ENCODE peak calls at places on chromosomes 16 and 17, in five cellular contexts. C, L, V, S and O are unnamed samples.

GRCh38 chr17:17567114-17567513 is 24.4 kb downstream of the PEMT start:
- DNase-seq in L (no peak), S (no peak), V (no peak), C (no peak), O (no peak)

GRCh38 chr16:77905356-77905920 is 116.9 kb upstream of the CLEC3A start:
- DNase-seq in V (no peak), C (no peak), L (no peak), S (no peak), O (peak)

GRCh38 chr16:7866144-7866543 is 533.5 kb downstream of the RBFOX1 start:
- DNase-seq in V (peak), C (no peak), L (no peak), S (no peak), O (no peak)

GRCh38 chr16:84867696-84868095 is 47.9 kb downstream of the CRISPLD2 start:
- DNase-seq in C (no peak), V (no peak), S (no peak), L (no peak), O (no peak)

GRCh38 chr17:39626671-39627169 is at the start of gene PPP1R1B:
- DNase-seq in V (peak), C (no peak), L (no peak), S (no peak), O (no peak)

GRCh38 chr17:43468746-43469544 is 14.8 kb upstream of the DHX8 start:
- DNase-seq in S (no peak), V (no peak), L (no peak), C (peak), O (peak)

GRCh38 chr16:87391324-87391949 is 699 bp upstream of the MAP1LC3B start:
- DNase-seq in C (no peak), V (peak), S (peak), L (peak), O (no peak)

GRCh38 chr17:61106354-61106753 is 293.3 kb upstream of the TBX2 start:
- DNase-seq in L (no peak), S (no peak), V (no peak), C (no peak), O (no peak)

GRCh38 chr17:51362818-51363598 is 102.7 kb downstream of the UTP18 start:
- DNase-seq in V (peak), C (peak), L (no peak), S (no peak), O (no peak)

GRCh38 chr16:58086381-58087208 is 42.6 kb downstream of the CFAP20 start:
- DNase-seq in C (no peak), S (no peak), V (no peak), L (peak), O (no peak)

GRCh38 chr17:31724026-31724425 is 135.0 kb downstream of the COPRS start:
- DNase-seq in V (no peak), C (peak), L (no peak), S (no peak), O (no peak)

GRCh38 chr17:80101946-80102706 is 745 bp downstream of the GAA start:
- DNase-seq in L (peak), C (peak), V (peak), S (peak), O (no peak)

GRCh38 chr17:16935786-16936185 is 36.1 kb downstream of the TNFRSF13B start:
- DNase-seq in L (no peak), C (no peak), V (no peak), S (no peak), O (no peak)

GRCh38 chr16:85174871-85175723 is 62.8 kb upstream of the CIBAR2 start:
- DNase-seq in S (no peak), L (peak), V (no peak), C (peak), O (no peak)

GRCh38 chr16:7319514-7319913 is 13.1 kb upstream of the RBFOX1 start:
- DNase-seq in S (no peak), C (no peak), V (no peak), L (no peak), O (no peak)

GRCh38 chr16:5024632-5025031 is 9.1 kb downstream of the NAGPA start:
- DNase-seq in V (peak), C (no peak), S (no peak), L (no peak), O (peak)

GRCh38 chr16:28163699-28164584 is 47.8 kb downstream of the XPO6 start:
- DNase-seq in L (no peak), C (peak), S (peak), V (no peak), O (no peak)

GRCh38 chr16:81523387-81524115 is 78.9 kb downstream of the CMIP start:
- DNase-seq in L (peak), S (no peak), V (no peak), C (peak), O (peak)

GRCh38 chr16:67305216-67306071 is 21.1 kb downstream of the KCTD19 start:
- DNase-seq in L (no peak), C (no peak), V (no peak), S (no peak), O (no peak)

GRCh38 chr16:4501071-4501478 is 24.9 kb downstream of the HMOX2 start:
- DNase-seq in C (peak), V (no peak), S (no peak), L (no peak), O (no peak)

GRCh38 chr16:53131363-53132071 is 76.7 kb downstream of the CHD9 start:
- DNase-seq in S (peak), C (peak), L (peak), V (peak), O (no peak)

GRCh38 chr17:81345211-81346089 is 49.8 kb upstream of the BAHCC1 start:
- DNase-seq in L (peak), S (peak), V (peak), C (peak), O (peak)

GRCh38 chr17:20154601-20155000 is 145.4 kb downstream of the SPECC1 start:
- DNase-seq in S (no peak), V (no peak), C (no peak), L (no peak), O (no peak)

GRCh38 chr17:60354223-60354622 is 37.7 kb downstream of the USP32 start:
- DNase-seq in S (no peak), V (no peak), L (no peak), C (peak), O (no peak)

GRCh38 chr17:58277726-58278595 is 2.8 kb downstream of the MPO start:
- DNase-seq in S (peak), V (no peak), C (no peak), L (peak), O (no peak)

GRCh38 chr16:82801361-82801760 is 174.6 kb downstream of the CDH13 start:
- DNase-seq in S (no peak), V (no peak), C (no peak), L (no peak), O (no peak)

GRCh38 chr17:35080536-35080935 is 17.0 kb upstream of the RFFL start:
- DNase-seq in S (peak), L (no peak), V (no peak), C (no peak), O (no peak)

GRCh38 chr16:11329891-11330290 is 15.4 kb upstream of the RMI2 start:
- DNase-seq in V (no peak), C (peak), L (no peak), S (no peak), O (no peak)

GRCh38 chr17:32240745-32241144 is 24.9 kb upstream of the RHBDL3 start:
- DNase-seq in L (peak), C (peak), S (no peak), V (peak), O (no peak)

GRCh38 chr16:28067604-28068382 is 4.3 kb upstream of the GSG1L start:
- DNase-seq in V (no peak), C (peak), L (peak), S (no peak), O (no peak)

GRCh38 chr17:18993876-18994275 is 10.7 kb downstream of the FAM83G start:
- DNase-seq in L (no peak), C (peak), V (no peak), S (no peak), O (no peak)

GRCh38 chr17:62727916-62728672 is 80.0 kb downstream of the MARCHF10 start:
- DNase-seq in C (no peak), S (no peak), L (no peak), V (peak), O (no peak)

GRCh38 chr17:28018439-28019070 is 23.9 kb upstream of the NLK start:
- DNase-seq in S (no peak), L (no peak), V (no peak), C (peak), O (no peak)

GRCh38 chr16:12097523-12098428 is 121.2 kb downstream of the SNX29 start:
- DNase-seq in L (peak), C (peak), V (no peak), S (no peak), O (peak)

GRCh38 chr16:59899940-59900339 is 1165.8 kb upstream of the GOT2 start:
- DNase-seq in S (peak), C (no peak), L (no peak), V (no peak), O (no peak)

GRCh38 chr17:13353590-13353989 is 248.1 kb downstream of the HS3ST3A1 start:
- DNase-seq in C (peak), L (no peak), S (no peak), V (no peak), O (no peak)

GRCh38 chr17:14197582-14197981 is 39.1 kb downstream of the CDRT15 start:
- DNase-seq in V (no peak), L (no peak), C (no peak), S (no peak), O (no peak)

GRCh38 chr17:39123627-39124026 is 27.8 kb downstream of the PLXDC1 start:
- DNase-seq in L (no peak), C (no peak), S (no peak), V (no peak), O (peak)

GRCh38 chr17:73907601-73907910 is 263.3 kb upstream of the SDK2 start:
- DNase-seq in S (no peak), C (no peak), V (no peak), L (no peak), O (no peak)

GRCh38 chr17:72383053-72383847 is 262.4 kb downstream of the SOX9 start:
- DNase-seq in V (peak), L (peak), S (no peak), C (peak), O (no peak)

GRCh38 chr17:72381597-72382397 is 261.0 kb downstream of the SOX9 start:
- DNase-seq in L (no peak), S (no peak), C (peak), V (peak), O (no peak)

GRCh38 chr17:72380737-72381136 is 259.9 kb downstream of the SOX9 start:
- DNase-seq in V (no peak), L (no peak), S (no peak), C (no peak), O (no peak)

GRCh38 chr17:72378414-72379395 is 257.9 kb downstream of the SOX9 start:
- DNase-seq in V (no peak), C (no peak), S (no peak), L (no peak), O (no peak)

DNA sequence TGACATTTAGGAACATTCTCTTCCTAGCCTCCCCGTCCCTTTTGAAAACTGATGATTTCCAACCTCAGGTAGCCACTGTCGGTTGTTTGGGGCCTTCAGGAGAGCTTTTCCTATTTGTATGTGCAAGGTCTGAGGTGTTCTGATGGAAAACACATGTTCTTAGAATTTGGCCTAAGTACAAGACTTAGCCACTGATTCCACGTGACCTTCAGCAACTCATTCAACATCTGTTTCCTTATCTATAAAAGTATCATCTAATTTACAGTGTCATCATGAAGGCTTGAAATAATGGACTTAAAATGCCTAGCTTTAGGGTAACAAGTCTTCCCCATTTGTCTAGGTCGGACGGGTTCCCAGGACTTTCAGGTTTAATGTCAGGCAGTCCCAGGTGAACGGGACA is 259.3 kb downstream of the SOX9 start:
- DNase-seq in L (no peak), V (no peak), S (no peak), C (no peak), O (no peak)
- H3K27ac ChIP-seq in L (no peak), V (no peak), S (no peak), C (no peak), O (no peak)

DNA sequence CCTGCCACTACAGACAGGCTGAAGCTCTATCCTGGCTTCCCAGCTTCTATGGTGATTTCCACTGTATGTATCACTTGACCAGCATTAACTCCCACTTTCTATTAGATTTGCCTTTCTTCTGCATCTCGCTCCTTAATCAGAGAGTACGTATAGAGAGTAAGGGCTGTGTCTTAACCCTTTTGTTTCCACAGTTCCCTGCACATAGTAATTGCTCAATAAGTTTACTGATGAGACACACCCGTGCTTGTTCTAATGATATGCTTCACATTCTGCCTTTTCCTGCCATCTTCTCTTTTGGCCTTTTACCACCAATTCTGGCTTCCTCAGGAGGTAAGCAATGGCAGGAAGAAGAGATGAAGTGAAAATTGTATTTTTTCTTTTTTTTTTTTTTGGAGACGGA is 20.6 kb upstream of the USP36 start:
- DNase-seq in C (no peak), S (no peak), L (no peak), V (no peak), O (no peak)
- H3K27ac ChIP-seq in C (no peak), S (no peak), L (no peak), V (no peak), O (peak)

GRCh38 chr16:48082516-48082915 is 73.3 kb downstream of the ABCC12 start:
- DNase-seq in L (no peak), C (peak), V (no peak), S (no peak), O (no peak)
- H3K27ac ChIP-seq in L (no peak), C (no peak), V (no peak), S (no peak), O (no peak)

GRCh38 chr17:21213005-21213404 is 956 bp downstream of the TMEM11 start:
- DNase-seq in S (no peak), V (no peak), C (no peak), L (no peak), O (no peak)

GRCh38 chr17:21210411-21211076 is 3.4 kb downstream of the TMEM11 start:
- DNase-seq in C (no peak), L (no peak), S (peak), V (no peak), O (no peak)

GRCh38 chr17:21208352-21208751 is 5.6 kb downstream of the TMEM11 start:
- DNase-seq in C (no peak), V (no peak), L (no peak), S (no peak), O (no peak)

GRCh38 chr17:21211825-21212479 is 2.0 kb downstream of the TMEM11 start:
- DNase-seq in S (no peak), L (no peak), C (no peak), V (no peak), O (no peak)

GRCh38 chr17:21209511-21210175 is 4.3 kb downstream of the TMEM11 start:
- DNase-seq in S (no peak), V (no peak), C (no peak), L (peak), O (no peak)
- H3K27ac ChIP-seq in S (peak), V (no peak), C (no peak), L (peak), O (no peak)

DNA sequence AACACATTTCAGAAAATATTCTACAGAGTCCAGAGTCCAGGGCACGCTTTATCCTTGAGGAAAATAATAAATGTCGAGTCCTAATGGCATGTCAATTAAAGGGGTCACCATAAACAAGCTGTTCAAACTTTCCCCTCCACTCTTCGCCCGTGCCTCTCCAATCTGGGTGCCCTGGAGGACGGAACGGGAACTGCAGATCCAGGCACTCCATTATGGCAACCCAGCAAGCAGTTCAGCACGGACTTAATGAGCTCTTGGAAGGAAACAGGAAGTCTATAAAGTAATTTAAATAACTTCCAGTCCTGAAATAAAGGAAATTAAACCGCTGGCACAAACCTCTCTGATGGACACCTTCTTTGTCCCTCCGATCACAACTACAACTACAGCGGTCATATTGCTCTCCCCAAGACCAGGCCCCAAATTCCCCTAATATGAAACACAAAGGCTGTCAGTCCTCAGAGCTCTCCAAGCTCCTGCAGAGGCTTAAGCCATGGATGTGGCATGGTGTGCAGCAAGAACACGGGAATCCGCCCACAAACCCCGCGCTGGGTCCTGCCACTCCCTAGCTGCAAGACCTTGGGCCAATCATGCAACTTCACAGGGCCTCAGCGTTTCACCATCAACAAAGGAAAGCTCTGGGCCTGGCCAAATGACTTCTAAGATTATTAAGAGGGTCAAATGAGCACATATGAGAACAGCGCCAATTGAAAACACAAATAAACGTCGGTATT is 52.6 kb downstream of the ZFHX3 start:
- DNase-seq in V (peak), L (no peak), C (no peak), S (peak), O (no peak)
- H3K27ac ChIP-seq in V (no peak), L (no peak), C (no peak), S (no peak), O (no peak)

GRCh38 chr16:878071-878784 is 77.7 kb upstream of the GNG13 start:
- DNase-seq in V (peak), L (peak), S (no peak), C (no peak), O (no peak)

GRCh38 chr16:879986-880385 is 79.5 kb upstream of the GNG13 start:
- DNase-seq in L (peak), V (no peak), C (no peak), S (no peak), O (no peak)

GRCh38 chr16:877242-878065 is 76.9 kb upstream of the GNG13 start:
- DNase-seq in S (peak), C (no peak), L (peak), V (no peak), O (no peak)

GRCh38 chr16:879461-879861 is 78.9 kb upstream of the GNG13 start:
- DNase-seq in L (peak), S (no peak), C (no peak), V (no peak), O (no peak)

DNA sequence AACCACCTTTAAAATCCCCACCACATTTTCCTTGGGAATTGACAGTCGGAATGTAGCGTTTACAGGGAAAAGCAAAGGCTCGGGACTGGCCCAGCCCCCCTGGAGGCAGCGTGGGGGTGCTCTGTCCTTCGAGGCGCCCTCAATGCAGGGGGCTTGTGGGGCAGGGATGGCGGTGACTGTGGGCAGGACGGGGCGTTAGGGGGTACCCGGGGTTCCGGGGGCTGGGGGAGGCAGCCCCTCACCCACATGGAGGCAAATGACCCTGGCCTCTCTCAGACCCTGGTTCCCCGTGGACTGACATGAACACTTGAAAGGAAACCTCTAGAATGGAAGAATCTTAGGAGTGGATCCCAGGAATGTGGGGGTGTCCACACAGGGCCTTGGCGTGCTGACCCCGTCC is 78.4 kb upstream of the GNG13 start:
- DNase-seq in C (no peak), L (peak), S (no peak), V (no peak), O (no peak)
- H3K27ac ChIP-seq in C (no peak), L (no peak), S (no peak), V (no peak), O (no peak)

DNA sequence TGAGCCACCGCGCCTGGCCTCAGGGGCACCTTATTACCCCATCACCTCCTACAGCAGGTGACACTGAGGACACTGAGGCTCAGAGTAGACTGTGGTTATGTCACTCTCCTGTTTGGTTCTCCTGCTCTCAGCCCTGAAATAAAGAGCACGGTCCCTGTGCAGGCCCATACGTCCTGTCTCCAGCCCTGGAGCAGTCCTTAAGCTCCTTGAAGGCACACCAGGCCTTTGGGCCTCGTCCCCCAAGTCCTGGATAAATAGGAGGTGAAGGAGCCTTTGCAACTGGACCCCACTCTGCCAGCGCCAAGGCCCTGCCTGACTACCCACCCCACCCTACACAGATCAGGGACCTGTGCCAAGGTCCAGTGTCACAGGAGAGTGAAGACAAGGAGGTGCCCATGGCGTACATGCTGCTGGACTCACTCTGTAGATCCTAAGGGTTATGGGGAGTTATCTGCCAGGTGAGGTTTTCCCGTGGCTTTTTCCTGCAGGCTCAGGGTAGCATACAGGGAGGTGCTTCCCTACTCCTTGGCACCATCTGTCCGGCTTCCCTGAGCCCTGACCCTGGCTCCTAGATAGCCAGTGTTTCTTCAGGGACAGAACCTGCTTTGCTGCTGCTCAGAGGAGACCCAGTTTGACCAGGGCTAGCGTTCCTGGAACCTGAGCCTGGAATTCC is 253.2 kb downstream of the SEC14L1 start:
- DNase-seq in L (no peak), C (no peak), V (no peak), S (no peak), O (no peak)
- H3K27ac ChIP-seq in L (peak), C (peak), V (no peak), S (no peak), O (peak)